ENCODE peak calls at places on chromosomes 7 and 10, in five cellular contexts. One of them, this sample, is unnamed.

GRCh38 chr10:24947304-24948097 is 4.9 kb downstream of the PRTFDC1 start:
- DNase-seq in GM12878: peak
- DNase-seq in HepG2: no peak
- DNase-seq in H1: no peak
- DNase-seq in A549: no peak
- DNase-seq in this sample: no peak

GRCh38 chr10:77926566-77927342 is at the start of gene DLG5:
- DNase-seq in GM12878: no peak
- DNase-seq in A549: no peak
- DNase-seq in H1: no peak
- DNase-seq in HepG2: no peak
- DNase-seq in this sample: peak

GRCh38 chr7:156157409-156158012 is 345.2 kb upstream of the SHH start:
- DNase-seq in A549: no peak
- DNase-seq in GM12878: no peak
- DNase-seq in HepG2: no peak
- DNase-seq in H1: no peak
- DNase-seq in this sample: no peak

GRCh38 chr7:34070486-34071323 is 165.4 kb downstream of the BMPER start:
- DNase-seq in A549: no peak
- DNase-seq in GM12878: no peak
- DNase-seq in H1: no peak
- DNase-seq in HepG2: no peak
- DNase-seq in this sample: no peak

GRCh38 chr7:25495905-25496304 is 267.6 kb upstream of the NPVF start:
- DNase-seq in A549: no peak
- DNase-seq in GM12878: no peak
- DNase-seq in HepG2: no peak
- DNase-seq in H1: no peak
- DNase-seq in this sample: no peak

GRCh38 chr10:91689731-91690168 is 56.9 kb upstream of the PPP1R3C start:
- DNase-seq in GM12878: no peak
- DNase-seq in A549: no peak
- DNase-seq in HepG2: no peak
- DNase-seq in H1: no peak
- DNase-seq in this sample: no peak

GRCh38 chr10:118856106-118856505 is 101.3 kb upstream of the CACUL1 start:
- DNase-seq in A549: no peak
- DNase-seq in GM12878: no peak
- DNase-seq in HepG2: no peak
- DNase-seq in H1: no peak
- DNase-seq in this sample: no peak

GRCh38 chr10:133616371-133617130 is 10.0 kb downstream of the FRG2B start:
- DNase-seq in GM12878: no peak
- DNase-seq in H1: no peak
- DNase-seq in A549: no peak
- DNase-seq in HepG2: no peak
- DNase-seq in this sample: no peak

GRCh38 chr10:89217057-89217990 is 10.2 kb upstream of the CH25H start:
- DNase-seq in A549: peak
- DNase-seq in HepG2: peak
- DNase-seq in GM12878: peak
- DNase-seq in H1: no peak
- DNase-seq in this sample: peak

GRCh38 chr7:42614636-42615035 is 297.2 kb downstream of the C7orf25 start:
- DNase-seq in HepG2: no peak
- DNase-seq in GM12878: no peak
- DNase-seq in H1: no peak
- DNase-seq in A549: no peak
- DNase-seq in this sample: no peak

GRCh38 chr7:45177801-45178200 is 20.2 kb downstream of the RAMP3 start:
- DNase-seq in H1: no peak
- DNase-seq in HepG2: no peak
- DNase-seq in A549: no peak
- DNase-seq in GM12878: no peak
- DNase-seq in this sample: no peak

GRCh38 chr10:73207883-73208282 is 39.2 kb downstream of the DNAJC9 start:
- DNase-seq in H1: no peak
- DNase-seq in A549: no peak
- DNase-seq in HepG2: no peak
- DNase-seq in GM12878: no peak
- DNase-seq in this sample: no peak

GRCh38 chr7:96800824-96801223 is 91.2 kb upstream of the SEM1 start:
- DNase-seq in H1: no peak
- DNase-seq in GM12878: no peak
- DNase-seq in A549: no peak
- DNase-seq in HepG2: peak
- DNase-seq in this sample: no peak

GRCh38 chr7:46610746-46611145 is 689.7 kb upstream of the IGFBP3 start:
- DNase-seq in HepG2: no peak
- DNase-seq in H1: no peak
- DNase-seq in GM12878: no peak
- DNase-seq in A549: no peak
- DNase-seq in this sample: no peak

GRCh38 chr7:46606771-46607170 is 685.7 kb upstream of the IGFBP3 start:
- DNase-seq in HepG2: no peak
- DNase-seq in GM12878: no peak
- DNase-seq in A549: no peak
- DNase-seq in H1: no peak
- DNase-seq in this sample: no peak

GRCh38 chr7:46603296-46603701 is 682.2 kb upstream of the IGFBP3 start:
- DNase-seq in A549: no peak
- DNase-seq in HepG2: no peak
- DNase-seq in H1: no peak
- DNase-seq in GM12878: no peak
- DNase-seq in this sample: no peak

GRCh38 chr7:46603780-46604725 is 683.0 kb upstream of the IGFBP3 start:
- DNase-seq in A549: no peak
- DNase-seq in HepG2: no peak
- DNase-seq in H1: no peak
- DNase-seq in GM12878: no peak
- DNase-seq in this sample: no peak

DNA sequence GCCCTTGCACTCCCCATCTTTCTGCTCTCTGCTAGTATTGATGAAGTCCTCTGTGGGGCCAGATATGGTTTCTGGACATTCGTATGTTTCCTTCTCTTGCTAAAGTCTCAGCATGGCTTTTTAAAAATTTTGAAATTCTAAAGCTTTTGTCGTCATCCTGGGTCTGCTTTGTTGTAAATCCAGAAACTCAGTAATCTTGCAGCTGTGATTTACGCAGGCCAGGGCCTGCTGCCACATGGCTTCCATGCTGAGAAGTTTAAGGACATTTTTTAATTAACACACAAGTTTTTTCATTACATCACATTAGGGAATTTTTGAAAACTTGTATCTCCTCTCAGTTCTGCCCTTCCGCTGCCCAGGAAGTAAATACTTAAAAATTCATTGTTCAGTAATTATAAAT is 686.1 kb upstream of the IGFBP3 start:
- DNase-seq in H1: no peak
- DNase-seq in A549: no peak
- DNase-seq in HepG2: no peak
- DNase-seq in GM12878: no peak
- DNase-seq in this sample: no peak
- TF ChIP-seq KDM1A in H1: no peak
- TF ChIP-seq KDM1A in A549: no peak
- TF ChIP-seq KDM1A in HepG2: no peak
- TF ChIP-seq KDM1A in GM12878: no peak
- TF ChIP-seq KDM1A in this sample: no peak

GRCh38 chr10:34811126-34811967 is 3.7 kb downstream of the PARD3 start:
- DNase-seq in H1: no peak
- DNase-seq in GM12878: no peak
- DNase-seq in HepG2: no peak
- DNase-seq in A549: no peak
- DNase-seq in this sample: no peak

GRCh38 chr10:34814228-34815173 is 595 bp downstream of the PARD3 start:
- DNase-seq in A549: peak
- DNase-seq in HepG2: peak
- DNase-seq in GM12878: no peak
- DNase-seq in H1: no peak
- DNase-seq in this sample: peak

GRCh38 chr10:34813626-34814227 is 1.4 kb downstream of the PARD3 start:
- DNase-seq in HepG2: peak
- DNase-seq in H1: no peak
- DNase-seq in GM12878: no peak
- DNase-seq in A549: peak
- DNase-seq in this sample: no peak

GRCh38 chr10:34811968-34812514 is 3.1 kb downstream of the PARD3 start:
- DNase-seq in HepG2: no peak
- DNase-seq in GM12878: no peak
- DNase-seq in H1: no peak
- DNase-seq in A549: no peak
- DNase-seq in this sample: no peak

GRCh38 chr10:34812771-34813170 is 2.3 kb downstream of the PARD3 start:
- DNase-seq in H1: no peak
- DNase-seq in GM12878: no peak
- DNase-seq in HepG2: no peak
- DNase-seq in A549: no peak
- DNase-seq in this sample: no peak
- H3K27ac ChIP-seq in H1: no peak
- H3K27ac ChIP-seq in GM12878: no peak
- H3K27ac ChIP-seq in HepG2: no peak
- H3K27ac ChIP-seq in A549: no peak
- H3K27ac ChIP-seq in this sample: no peak

DNA sequence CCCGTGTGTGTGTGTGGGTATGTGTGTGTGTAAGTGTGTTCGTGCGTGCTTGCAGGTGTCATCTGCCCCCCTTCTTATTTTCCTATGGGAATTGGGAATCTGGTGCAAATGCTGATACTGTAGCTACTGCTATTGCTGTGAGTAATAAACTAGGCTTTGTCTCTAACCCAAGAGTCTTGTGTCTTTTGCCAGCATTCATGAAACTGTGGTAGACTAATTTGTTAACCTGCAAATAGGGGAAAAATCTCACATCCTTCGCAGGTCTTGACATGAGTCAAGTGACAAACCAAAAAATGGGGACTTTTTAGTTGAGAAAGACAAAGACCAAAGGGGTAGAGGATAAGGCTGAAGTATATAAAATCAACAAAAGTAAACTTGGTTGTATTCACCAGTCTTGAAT is 57.9 kb upstream of the FAM133B start:
- DNase-seq in HepG2: no peak
- DNase-seq in H1: no peak
- DNase-seq in GM12878: peak
- DNase-seq in A549: no peak
- DNase-seq in this sample: no peak
- TF ChIP-seq KDM1A in HepG2: no peak
- TF ChIP-seq KDM1A in H1: no peak
- TF ChIP-seq KDM1A in GM12878: no peak
- TF ChIP-seq KDM1A in A549: no peak
- TF ChIP-seq KDM1A in this sample: no peak

GRCh38 chr7:30188806-30189205 is 54.0 kb downstream of the MTURN start:
- DNase-seq in HepG2: no peak
- DNase-seq in H1: no peak
- DNase-seq in A549: no peak
- DNase-seq in GM12878: no peak
- DNase-seq in this sample: no peak
- H3K27ac ChIP-seq in HepG2: no peak
- H3K27ac ChIP-seq in H1: no peak
- H3K27ac ChIP-seq in A549: no peak
- H3K27ac ChIP-seq in GM12878: no peak
- H3K27ac ChIP-seq in this sample: no peak

DNA sequence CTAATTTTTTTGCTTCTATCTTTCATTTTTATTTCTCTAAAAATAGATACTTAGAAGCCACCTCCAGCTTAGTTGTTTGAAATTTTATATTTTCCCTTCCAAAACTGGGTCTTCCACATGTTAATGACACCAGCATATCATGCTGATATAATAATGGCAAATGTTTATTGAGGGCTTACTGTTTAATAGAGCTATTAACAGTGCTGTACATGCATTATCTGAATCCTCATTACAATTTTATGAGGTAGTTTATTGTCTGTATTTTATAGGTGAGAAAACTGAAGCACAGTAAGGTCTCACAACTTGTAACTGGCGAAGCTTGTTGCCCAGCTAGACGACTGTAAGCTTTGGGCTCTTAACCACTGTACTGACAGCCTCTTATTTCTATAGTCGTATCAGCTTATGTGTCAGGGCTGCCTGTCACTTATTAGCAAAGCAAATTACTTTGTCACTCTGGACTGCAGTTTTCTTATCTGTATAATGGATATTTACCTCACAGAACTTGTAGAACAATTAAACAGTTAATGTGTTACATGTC is 51.2 kb downstream of the ANKIB1 start:
- DNase-seq in A549: no peak
- DNase-seq in GM12878: no peak
- DNase-seq in H1: no peak
- DNase-seq in HepG2: no peak
- DNase-seq in this sample: no peak
- TF ChIP-seq KDM1A in A549: no peak
- TF ChIP-seq KDM1A in GM12878: no peak
- TF ChIP-seq KDM1A in H1: no peak
- TF ChIP-seq KDM1A in HepG2: no peak
- TF ChIP-seq KDM1A in this sample: no peak

This sample was measured in K562.